ENCODE peak calls at places on chromosomes 11 and 22, in five cellular contexts. G, R, A, K and U are unnamed samples. For H3K9me3, the result is how much of the 10 kb centered on the place peaks cover.

GRCh38 chr11:126106929-126107328 is 44.3 kb upstream of the CDON start:
- DNase-seq in G (no peak), R (no peak), A (no peak), K (no peak), U (no peak)

GRCh38 chr11:13215157-13215556 is 62.4 kb upstream of the BMAL1 start:
- DNase-seq in G (peak), R (no peak), A (peak), K (peak), U (no peak)

GRCh38 chr11:17352925-17353227 is 1.3 kb downstream of the NCR3LG1 start:
- DNase-seq in G (no peak), R (peak), A (peak), K (peak), U (peak)

GRCh38 chr11:72856065-72856464 is 41.9 kb downstream of the ATG16L2 start:
- DNase-seq in G (no peak), R (no peak), A (no peak), K (no peak), U (no peak)

GRCh38 chr11:59172345-59173079 is 580 bp downstream of the DTX4 start:
- DNase-seq in G (peak), R (peak), A (peak), K (no peak), U (peak)

GRCh38 chr11:688681-689080 is 6.3 kb downstream of the DEAF1 start:
- DNase-seq in G (no peak), R (no peak), A (no peak), K (no peak), U (no peak)

GRCh38 chr22:47276219-47276843 is 513.9 kb downstream of the TBC1D22A start:
- DNase-seq in G (no peak), R (no peak), A (no peak), K (no peak), U (no peak)

GRCh38 chr11:43937434-43938411 is 4.7 kb upstream of the C11orf96 start:
- DNase-seq in G (peak), R (no peak), A (peak), K (peak), U (no peak)

GRCh38 chr22:42949159-42949558 is 65.8 kb downstream of the PACSIN2 start:
- DNase-seq in G (peak), R (no peak), A (peak), K (peak), U (no peak)

GRCh38 chr11:127791844-127792243 is 791.3 kb upstream of the KIRREL3 start:
- DNase-seq in G (no peak), R (no peak), A (no peak), K (no peak), U (no peak)

GRCh38 chr11:105368711-105369110 is 229.1 kb upstream of the CARD18 start:
- DNase-seq in G (no peak), R (no peak), A (no peak), K (no peak), U (no peak)

GRCh38 chr11:2687782-2688191 is 12.0 kb downstream of the KCNQ1OT1 start:
- DNase-seq in G (no peak), R (no peak), A (no peak), K (no peak), U (no peak)

GRCh38 chr22:39471421-39472141 is 14.8 kb downstream of the MGAT3 start:
- DNase-seq in G (peak), R (peak), A (peak), K (peak), U (no peak)

GRCh38 chr11:2652857-2653643 is 46.7 kb downstream of the KCNQ1OT1 start:
- DNase-seq in G (no peak), R (peak), A (no peak), K (no peak), U (no peak)

GRCh38 chr11:91819743-91820142 is 404.9 kb upstream of the FAT3 start:
- DNase-seq in G (no peak), R (no peak), A (no peak), K (no peak), U (no peak)

GRCh38 chr11:120832609-120833221 is 191.2 kb upstream of the TBCEL start:
- DNase-seq in G (no peak), R (no peak), A (no peak), K (no peak), U (no peak)

GRCh38 chr11:132962026-132962425 is 570.3 kb downstream of the OPCML start:
- DNase-seq in G (no peak), R (no peak), A (peak), K (peak), U (no peak)

GRCh38 chr11:117875397-117876048 is 935 bp downstream of the FXYD6 start:
- DNase-seq in G (no peak), R (no peak), A (no peak), K (no peak), U (peak)

GRCh38 chr11:61688368-61689163 is 8.4 kb downstream of the DAGLA start:
- DNase-seq in G (peak), R (peak), A (peak), K (no peak), U (no peak)

GRCh38 chr22:32897400-32897799 is 95.9 kb downstream of the TIMP3 start:
- DNase-seq in G (peak), R (no peak), A (peak), K (peak), U (no peak)

GRCh38 chr11:29272019-29272654 is 744.7 kb downstream of the KCNA4 start:
- DNase-seq in G (no peak), R (no peak), A (peak), K (peak), U (no peak)

GRCh38 chr11:5380740-5381342 is 2.8 kb upstream of the OR51M1 start:
- DNase-seq in G (peak), R (peak), A (peak), K (peak), U (peak)

GRCh38 chr11:126132319-126132718 is 69.7 kb upstream of the CDON start:
- DNase-seq in G (no peak), R (no peak), A (peak), K (no peak), U (no peak)

GRCh38 chr11:74257934-74258553 is 53.4 kb downstream of the P4HA3 start:
- DNase-seq in G (no peak), R (peak), A (peak), K (peak), U (no peak)

GRCh38 chr11:128492461-128492860 is 94.9 kb downstream of the ETS1 start:
- DNase-seq in G (no peak), R (no peak), A (peak), K (peak), U (no peak)

GRCh38 chr11:132054822-132055221 is 684.4 kb downstream of the NTM start:
- DNase-seq in G (no peak), R (no peak), A (peak), K (peak), U (no peak)

GRCh38 chr11:44309483-44310197 is at the start of gene ALX4:
- DNase-seq in G (no peak), R (no peak), A (peak), K (no peak), U (no peak)

GRCh38 chr11:848988-849824 is 6.6 kb downstream of the TSPAN4 start:
- DNase-seq in G (no peak), R (no peak), A (no peak), K (no peak), U (no peak)

GRCh38 chr11:74840486-74840885 is 91.8 kb downstream of the RNF169 start:
- DNase-seq in G (no peak), R (no peak), A (no peak), K (no peak), U (no peak)

GRCh38 chr11:104199041-104199440 is 35.1 kb upstream of the PDGFD start:
- DNase-seq in G (no peak), R (no peak), A (no peak), K (no peak), U (no peak)

GRCh38 chr11:74330065-74330858 is 18.8 kb upstream of the P4HA3 start:
- DNase-seq in G (no peak), R (no peak), A (peak), K (peak), U (no peak)

GRCh38 chr11:909406-909805 is 1.2 kb downstream of the CHID1 start:
- DNase-seq in G (no peak), R (no peak), A (no peak), K (no peak), U (no peak)

GRCh38 chr11:126163074-126163700 is 48.3 kb downstream of the RPUSD4 start:
- DNase-seq in G (no peak), R (no peak), A (peak), K (peak), U (peak)

GRCh38 chr11:114147389-114148382 is 88.2 kb downstream of the ZBTB16 start:
- DNase-seq in G (peak), R (no peak), A (peak), K (no peak), U (no peak)

GRCh38 chr11:45083544-45084087 is 62.8 kb upstream of the PRDM11 start:
- DNase-seq in G (no peak), R (peak), A (no peak), K (no peak), U (no peak)

GRCh38 chr11:67545280-67545679 is 22.0 kb upstream of the CABP2 start:
- DNase-seq in G (no peak), R (peak), A (no peak), K (no peak), U (peak)

GRCh38 chr11:60785136-60785535 is at the start of gene MS4A10:
- DNase-seq in G (no peak), R (peak), A (no peak), K (no peak), U (no peak)

GRCh38 chr11:41660585-41660984 is 201.1 kb upstream of the LRRC4C start:
- DNase-seq in G (no peak), R (no peak), A (no peak), K (no peak), U (no peak)
- H3K9me3 ChIP-seq in G (under half), R (under half), A (under half), K (under half), U (under half)

GRCh38 chr11:66081505-66081904 is 11.4 kb downstream of the PACS1 start:
- DNase-seq in G (peak), R (peak), A (peak), K (no peak), U (peak)

GRCh38 chr11:66082936-66083698 is 13.0 kb downstream of the PACS1 start:
- DNase-seq in G (no peak), R (no peak), A (no peak), K (no peak), U (no peak)

GRCh38 chr11:66087148-66087908 is 17.3 kb downstream of the PACS1 start:
- DNase-seq in G (no peak), R (no peak), A (no peak), K (no peak), U (no peak)

GRCh38 chr11:66089067-66089466 is 19.0 kb downstream of the PACS1 start:
- DNase-seq in G (no peak), R (no peak), A (no peak), K (no peak), U (no peak)

DNA sequence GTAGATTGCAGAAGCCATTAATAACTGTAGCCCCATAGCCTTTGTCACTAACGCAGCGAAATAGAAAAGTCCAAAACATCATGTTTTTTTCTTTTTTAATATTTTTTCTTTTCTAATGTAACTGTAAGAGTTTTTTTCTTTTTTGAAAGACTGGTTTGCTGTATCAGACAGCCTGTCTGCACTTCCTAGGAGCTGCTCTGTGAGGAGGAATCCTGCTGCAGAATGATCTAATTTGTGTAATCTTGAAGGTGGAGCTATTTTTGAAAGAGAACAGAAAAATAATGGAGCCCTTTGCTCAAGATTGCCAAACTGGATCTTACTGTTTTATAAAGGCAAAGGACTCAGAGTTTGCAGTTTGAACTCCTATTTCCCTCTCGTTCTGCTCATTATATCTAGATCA is 15.0 kb downstream of the PACS1 start:
- DNase-seq in G (no peak), R (no peak), A (peak), K (no peak), U (no peak)
- H3K9ac ChIP-seq in G (no peak), R (no peak), A (peak), K (no peak), U (no peak)

DNA sequence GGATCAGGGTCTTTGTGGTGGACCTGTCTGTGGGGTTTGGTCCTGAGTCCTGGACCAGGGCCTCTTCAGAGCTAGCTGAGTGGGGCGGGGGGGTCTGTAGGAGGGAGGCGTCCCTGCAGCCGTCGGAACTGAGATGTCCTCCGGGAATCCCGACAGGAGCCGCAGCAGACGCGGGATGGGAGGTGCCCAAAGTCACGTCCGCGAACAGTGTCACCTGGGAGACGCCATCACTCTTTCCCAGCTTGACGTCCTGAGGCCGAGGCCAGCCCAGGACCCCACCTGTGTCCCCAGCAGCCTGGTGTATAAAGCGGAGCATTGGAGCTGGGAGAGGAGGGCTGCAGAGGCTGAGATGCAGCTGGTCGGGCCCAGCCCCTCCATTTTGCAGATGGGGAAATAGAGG is 1234.7 kb downstream of the BRD1 start:
- DNase-seq in G (no peak), R (no peak), A (no peak), K (no peak), U (no peak)
- H3K9me3 ChIP-seq in G (under half), R (under half), A (under half), K (half or more), U (under half)

DNA sequence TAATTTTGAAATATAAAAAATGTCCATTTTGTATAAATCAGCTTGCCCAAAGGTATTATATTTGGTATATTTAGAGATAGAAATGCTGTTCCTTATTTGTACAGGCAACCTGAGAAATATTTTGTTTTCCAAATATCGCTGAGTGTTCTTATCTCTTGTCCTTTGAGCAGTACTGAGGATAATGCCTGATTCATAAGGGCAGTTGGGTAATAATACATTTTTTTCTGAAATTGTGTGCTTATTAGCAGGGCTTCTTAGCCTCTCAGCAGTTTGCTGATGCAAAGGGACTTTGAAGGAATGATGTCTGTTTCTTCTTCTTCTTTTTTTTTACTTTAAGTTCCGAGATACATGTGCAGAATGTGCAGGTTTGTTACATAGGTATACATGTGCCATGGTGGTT is 69.1 kb downstream of the LDLRAD3 start:
- DNase-seq in G (peak), R (no peak), A (peak), K (peak), U (no peak)
- H3K9ac ChIP-seq in G (no peak), R (no peak), A (peak), K (no peak), U (no peak)

GRCh38 chr22:48378673-48379072 is 1449.0 kb downstream of the BRD1 start:
- DNase-seq in G (no peak), R (no peak), A (no peak), K (no peak), U (no peak)

GRCh38 chr22:48382197-48382596 is 1445.5 kb downstream of the BRD1 start:
- DNase-seq in G (no peak), R (no peak), A (no peak), K (no peak), U (no peak)

GRCh38 chr22:48379371-48379770 is 1448.3 kb downstream of the BRD1 start:
- DNase-seq in G (no peak), R (no peak), A (no peak), K (no peak), U (no peak)

GRCh38 chr22:48376936-48377335 is 1450.7 kb downstream of the BRD1 start:
- DNase-seq in G (no peak), R (no peak), A (no peak), K (no peak), U (no peak)

DNA sequence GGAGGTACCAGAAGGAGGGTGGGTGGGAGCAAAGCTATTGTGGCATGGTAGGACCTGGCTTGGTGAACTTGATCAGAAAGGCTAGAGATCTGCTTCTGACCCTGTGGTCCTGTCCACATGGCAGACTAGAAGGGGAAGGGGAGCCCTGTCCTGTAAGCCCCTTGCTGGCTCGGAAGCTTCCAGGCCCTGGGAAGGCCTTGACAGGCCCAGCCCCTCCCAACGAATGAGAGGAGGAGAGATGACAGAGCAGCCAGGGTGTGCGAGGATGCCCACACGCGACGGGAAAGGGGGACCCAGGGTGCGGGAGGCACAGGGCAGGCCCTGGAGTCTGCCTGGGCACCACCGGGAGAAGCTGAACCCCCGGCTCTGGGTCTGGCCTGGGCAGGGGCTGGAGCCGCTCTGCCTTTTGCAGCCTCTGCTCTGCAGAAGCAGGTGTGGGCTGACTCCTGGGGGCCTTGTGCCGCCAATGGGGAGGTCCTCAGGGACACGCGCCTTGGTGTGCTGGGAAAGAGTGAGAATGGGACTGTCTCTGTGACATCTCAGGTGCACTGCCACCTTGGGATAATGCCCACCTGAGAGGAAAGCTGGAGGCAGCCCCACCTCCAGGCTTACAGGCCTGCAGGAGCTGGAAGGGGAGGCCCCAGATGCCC is 1447.5 kb downstream of the BRD1 start:
- DNase-seq in G (no peak), R (no peak), A (no peak), K (no peak), U (no peak)
- H3K9me3 ChIP-seq in G (under half), R (under half), A (under half), K (under half), U (under half)

GRCh38 chr22:40758390-40758789 is 60.8 kb downstream of the SLC25A17 start:
- DNase-seq in G (no peak), R (no peak), A (no peak), K (no peak), U (no peak)
- H3K9ac ChIP-seq in G (no peak), R (no peak), A (no peak), K (no peak), U (no peak)

DNA sequence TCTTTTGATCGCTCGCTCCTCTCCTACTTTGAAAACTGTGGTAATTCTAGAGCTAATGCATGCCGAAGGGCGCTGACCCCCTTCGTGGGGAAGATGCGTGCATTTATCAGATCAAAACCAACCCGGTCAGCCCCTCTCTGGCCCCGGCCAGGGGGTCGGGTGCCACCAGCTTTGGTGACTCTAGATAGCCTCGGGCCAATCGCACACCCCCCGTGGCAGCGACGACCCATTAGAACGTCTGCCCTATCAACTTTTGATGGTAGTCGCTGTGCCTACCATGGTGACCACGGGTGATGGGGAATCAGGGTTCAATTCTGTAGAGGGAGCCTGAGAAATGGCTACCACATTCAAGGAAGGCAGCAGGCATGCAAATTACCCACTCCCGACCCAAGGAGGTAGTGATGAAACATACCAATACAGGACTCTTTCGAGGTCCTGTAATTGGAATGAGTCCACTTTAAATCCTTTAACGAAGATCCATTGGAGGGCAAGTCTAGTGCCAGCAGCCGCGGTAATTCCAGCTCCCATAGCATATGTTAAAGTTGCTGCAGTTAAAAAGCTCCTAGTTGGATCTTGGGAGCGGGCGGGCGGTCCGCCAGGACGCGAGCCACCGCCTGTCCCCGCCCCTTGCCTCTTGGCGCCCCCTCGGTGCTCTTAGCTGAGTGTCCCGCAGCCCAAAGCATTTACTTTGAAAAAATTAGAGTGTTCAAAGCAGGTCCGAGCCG is 3898.2 kb upstream of the OR11H1 start:
- DNase-seq in G (no peak), R (no peak), A (no peak), K (no peak), U (no peak)
- H3K9me3 ChIP-seq in G (half or more), R (under half), A (under half), K (under half), U (under half)

DNA sequence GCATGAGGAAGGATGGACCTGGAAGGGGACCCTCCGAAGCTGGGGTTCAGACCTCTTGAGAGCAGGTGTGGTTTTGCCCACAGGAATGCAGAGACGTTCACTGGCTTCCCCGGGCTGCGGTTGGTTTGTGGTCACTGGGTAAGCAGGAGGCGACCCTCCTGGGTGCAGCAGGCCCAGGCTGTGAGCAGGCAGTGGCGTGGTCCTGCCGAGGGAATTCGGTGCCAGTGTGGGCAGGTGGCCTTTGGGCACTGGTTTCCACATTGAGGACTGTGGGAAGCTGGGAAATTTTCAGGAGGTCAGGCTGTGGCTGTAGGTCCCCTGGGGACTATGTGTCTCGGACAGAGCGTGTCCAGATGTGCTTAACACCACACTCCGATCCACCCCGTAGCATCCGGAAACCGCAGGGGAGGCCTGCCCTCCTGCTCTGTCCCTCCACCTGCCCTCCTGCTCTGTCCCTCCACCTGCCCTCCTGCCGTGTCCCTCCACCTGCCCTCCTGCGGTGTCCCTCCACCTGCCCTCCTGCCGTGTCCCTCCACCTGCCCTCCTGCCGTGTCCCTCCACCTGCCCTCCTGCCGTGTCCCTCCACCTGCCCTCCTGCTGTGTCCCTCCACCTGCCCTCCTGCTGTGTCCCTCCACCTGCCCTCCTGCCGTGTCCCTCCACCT is 27.5 kb downstream of the TPCN2 start:
- DNase-seq in G (no peak), R (no peak), A (no peak), K (peak), U (peak)
- H3K9ac ChIP-seq in G (no peak), R (no peak), A (peak), K (peak), U (no peak)

GRCh38 chr22:10741210-10741609 is 4786.8 kb upstream of the OR11H1 start:
- DNase-seq in G (no peak), R (no peak), A (no peak), K (no peak), U (no peak)
- H3K9me3 ChIP-seq in G (under half), R (under half), A (under half), K (under half), U (under half)